ENCODE peak calls at places on chromosomes 5 and 9, in six cellular contexts. M, J, D, Y, G and S are unnamed samples.

GRCh38 chr5:56479701-56480304 is 246.7 kb upstream of the ANKRD55 start:
- DNase-seq in G (peak; percentile 24), J (no peak), M (no peak), D (peak; percentile 33), Y (no peak), S (no peak)

GRCh38 chr9:92525306-92525705 is 10.5 kb downstream of the ECM2 start:
- DNase-seq in D (no peak), G (no peak), M (no peak), Y (no peak), J (no peak), S (no peak)

GRCh38 chr9:128551652-128552152 is 685 bp upstream of the SPTAN1 start:
- DNase-seq in G (no peak), M (no peak), Y (no peak), D (peak; percentile 93), J (no peak), S (no peak)

GRCh38 chr9:125748511-125749099 is 1.4 kb downstream of the PBX3 start:
- DNase-seq in J (peak; percentile 50), M (peak; percentile 14), D (peak; percentile 39), Y (no peak), G (peak; percentile 30), S (no peak)

GRCh38 chr5:159913048-159913447 is 3.2 kb upstream of the ADRA1B start:
- DNase-seq in G (no peak), J (no peak), D (no peak), Y (no peak), M (no peak), S (no peak)

GRCh38 chr5:72063219-72063819 is 44.0 kb upstream of the MAP1B start:
- DNase-seq in M (no peak), J (no peak), Y (no peak), D (peak; percentile 67), G (no peak), S (no peak)

GRCh38 chr5:156409834-156410233 is 82.9 kb downstream of the SGCD start:
- DNase-seq in G (no peak), J (no peak), D (no peak), M (no peak), Y (no peak), S (no peak)

GRCh38 chr5:176773408-176774035 is 36.8 kb upstream of the UNC5A start:
- DNase-seq in J (peak; percentile 34), M (no peak), D (no peak), Y (peak; percentile 42), G (no peak), S (no peak)

GRCh38 chr5:35230043-35230611 is at the start of gene PRLR:
- DNase-seq in Y (peak; percentile 66), J (no peak), M (peak; percentile 58), G (peak; percentile 34), D (peak; percentile 70), S (peak; percentile 48)

GRCh38 chr5:58042933-58043606 is 416.8 kb downstream of the PLK2 start:
- DNase-seq in M (no peak), D (peak; percentile 89), G (no peak), J (no peak), Y (no peak), S (no peak)

GRCh38 chr9:93100265-93100636 is 4.2 kb downstream of the CARD19 start:
- DNase-seq in M (no peak), D (no peak), J (no peak), G (no peak), Y (no peak), S (no peak)

GRCh38 chr5:914174-914573 is 21.5 kb downstream of the TRIP13 start:
- DNase-seq in Y (no peak), J (no peak), G (no peak), D (no peak), M (no peak), S (no peak)

GRCh38 chr9:132806723-132807421 is 71.2 kb downstream of the AK8 start:
- DNase-seq in D (peak; percentile 88), J (no peak), G (no peak), Y (peak; percentile 44), M (no peak), S (peak; percentile 64)

GRCh38 chr9:31119882-31120481 is 1264.5 kb upstream of the ACO1 start:
- DNase-seq in M (no peak), D (peak; percentile 60), J (peak; percentile 61), Y (no peak), G (no peak), S (no peak)

GRCh38 chr5:33073856-33074255 is 362.7 kb downstream of the NPR3 start:
- DNase-seq in M (no peak), G (no peak), D (no peak), Y (no peak), J (no peak), S (no peak)

GRCh38 chr5:42461507-42461906 is 38.3 kb downstream of the GHR start:
- DNase-seq in Y (no peak), M (no peak), J (no peak), G (no peak), D (no peak), S (no peak)

GRCh38 chr5:38541174-38541724 is 15.2 kb downstream of the LIFR start:
- DNase-seq in Y (no peak), G (no peak), J (no peak), D (no peak), M (no peak), S (no peak)

GRCh38 chr9:90546200-90546599 is 96.4 kb downstream of the DIRAS2 start:
- DNase-seq in Y (no peak), G (no peak), M (no peak), D (peak; percentile 93), J (no peak), S (no peak)

GRCh38 chr9:117258201-117258866 is 156.5 kb downstream of the ASTN2 start:
- DNase-seq in Y (no peak), G (no peak), D (peak; percentile 34), J (no peak), M (no peak), S (no peak)

GRCh38 chr5:66828551-66829421 is 232.6 kb downstream of the MAST4 start:
- DNase-seq in M (no peak), Y (peak; percentile 89), G (no peak), D (peak; percentile 90), J (peak; percentile 57), S (peak; percentile 50)

GRCh38 chr5:157080291-157080690 is 21.4 kb upstream of the HAVCR1 start:
- DNase-seq in Y (no peak), D (no peak), M (no peak), G (no peak), J (no peak), S (no peak)

GRCh38 chr9:96169488-96169887 is 132.5 kb downstream of the HSD17B3 start:
- DNase-seq in Y (no peak), G (no peak), D (peak; percentile 85), M (no peak), J (no peak), S (no peak)

GRCh38 chr5:13580058-13580457 is 364.4 kb downstream of the DNAH5 start:
- DNase-seq in M (no peak), Y (no peak), D (no peak), G (no peak), J (no peak), S (no peak)

GRCh38 chr5:119179857-119180641 is 109.2 kb downstream of the DMXL1 start:
- DNase-seq in Y (no peak), D (no peak), J (no peak), M (no peak), G (no peak), S (no peak)

GRCh38 chr5:76544268-76544926 is 78.8 kb downstream of the F2RL2 start:
- DNase-seq in D (peak; percentile 71), J (peak; percentile 65), M (no peak), Y (no peak), G (no peak), S (no peak)

GRCh38 chr9:137752426-137752825 is 125.2 kb upstream of the CACNA1B start:
- DNase-seq in J (no peak), M (no peak), Y (no peak), G (no peak), D (no peak), S (no peak)
- H3K36me3 ChIP-seq in J (peaks cover 32% of the 10 kb centered on the region), M (peaks cover 4% of the 10 kb centered on the region), Y (peaks cover 26% of the 10 kb centered on the region), G (peaks cover 33% of the 10 kb centered on the region), D (peaks cover 4% of the 10 kb centered on the region), S (no peaks in the 10 kb centered on the region)

GRCh38 chr9:116098476-116098875 is 55.1 kb upstream of the PAPPA start:
- DNase-seq in D (no peak), G (no peak), Y (no peak), M (no peak), J (no peak), S (no peak)
- H3K4me3 ChIP-seq in D (no peak overlapping the region), G (no peak overlapping the region), Y (no peak overlapping the region), M (no peak overlapping the region), J (no peak overlapping the region), S (no peak overlapping the region)

GRCh38 chr5:151036556-151036955 is 16.2 kb downstream of the GPX3 start:
- DNase-seq in Y (no peak), G (no peak), D (peak; percentile 31), M (no peak), J (no peak), S (no peak)
- H3K36me3 ChIP-seq in Y (peaks cover 69% of the 10 kb centered on the region), G (peaks cover 73% of the 10 kb centered on the region), D (peaks cover 2% of the 10 kb centered on the region), M (no peaks in the 10 kb centered on the region), J (peaks cover 77% of the 10 kb centered on the region), S (peaks cover 4% of the 10 kb centered on the region)

GRCh38 chr9:134624119-134624826 is 17.3 kb upstream of the COL5A1 start:
- DNase-seq in J (no peak), D (no peak), G (no peak), Y (no peak), M (no peak), S (no peak)
- H3K4me3 ChIP-seq in J (no peak overlapping the region), D (no peak overlapping the region), G (no peak overlapping the region), Y (no peak overlapping the region), M (no peak overlapping the region), S (no peak overlapping the region)

DNA sequence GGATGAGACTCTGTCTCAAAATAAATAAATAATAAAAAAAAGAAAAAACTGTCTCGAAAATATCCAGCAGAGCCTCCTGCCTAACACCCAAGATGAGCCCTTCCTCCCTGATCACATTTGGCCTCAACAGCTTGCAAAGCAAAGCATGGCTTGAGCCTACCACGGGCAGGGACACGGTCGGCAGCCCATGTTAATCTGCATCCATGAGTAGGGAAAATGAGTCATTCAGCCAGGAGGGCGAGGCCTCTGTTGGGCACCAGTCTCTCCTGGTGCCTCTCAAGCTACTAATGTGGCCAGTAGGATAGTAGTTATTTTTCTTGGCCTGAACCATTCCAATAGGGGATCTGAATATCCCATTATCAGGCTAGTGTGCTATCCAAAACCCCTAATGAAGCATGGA is 43.0 kb upstream of the SHB start:
- DNase-seq in M (no peak), J (no peak), Y (peak; percentile 26), D (no peak), G (no peak), S (no peak)
- H3K36me3 ChIP-seq in M (no peaks in the 10 kb centered on the region), J (no peaks in the 10 kb centered on the region), Y (no peaks in the 10 kb centered on the region), D (no peaks in the 10 kb centered on the region), G (no peaks in the 10 kb centered on the region), S (no peaks in the 10 kb centered on the region)

GRCh38 chr5:53962306-53962705 is 348.1 kb downstream of the ARL15 start:
- DNase-seq in Y (no peak), G (no peak), D (no peak), J (no peak), M (no peak), S (no peak)
- H3K4me3 ChIP-seq in Y (no peak overlapping the region), G (no peak overlapping the region), D (no peak overlapping the region), J (no peak overlapping the region), M (no peak overlapping the region), S (no peak overlapping the region)

GRCh38 chr5:16685069-16685468 is 68.3 kb upstream of the RETREG1 start:
- DNase-seq in G (no peak), D (no peak), Y (no peak), J (no peak), M (no peak), S (no peak)
- H3K36me3 ChIP-seq in G (no peaks in the 10 kb centered on the region), D (peaks cover 6% of the 10 kb centered on the region), Y (no peaks in the 10 kb centered on the region), J (no peaks in the 10 kb centered on the region), M (no peaks in the 10 kb centered on the region), S (no peaks in the 10 kb centered on the region)